ENCODE peak calls at places on chromosome 19, in five cellular contexts. One of them, this sample, is unnamed.

GRCh38 chr19:18562086-18562485 is 4.4 kb downstream of the KXD1 start:
- DNase-seq in GM12891: no peak
- DNase-seq in H1: no peak
- DNase-seq in HepG2: no peak
- DNase-seq in SK-N-SH: no peak
- DNase-seq in this sample: no peak

GRCh38 chr19:10891360-10892108 is 20.2 kb downstream of the CARM1 start:
- DNase-seq in GM12891: no peak
- DNase-seq in H1: no peak
- DNase-seq in HepG2: no peak
- DNase-seq in SK-N-SH: no peak
- DNase-seq in this sample: no peak

GRCh38 chr19:18920400-18920799 is 885 bp downstream of the DDX49 start:
- DNase-seq in GM12891: no peak
- DNase-seq in H1: no peak
- DNase-seq in HepG2: no peak
- DNase-seq in SK-N-SH: no peak
- DNase-seq in this sample: no peak

GRCh38 chr19:55321466-55321865 is 3.7 kb downstream of the TMEM150B start:
- DNase-seq in GM12891: no peak
- DNase-seq in H1: no peak
- DNase-seq in HepG2: no peak
- DNase-seq in SK-N-SH: no peak
- DNase-seq in this sample: no peak

GRCh38 chr19:11203194-11204075 is 6.1 kb upstream of the KANK2 start:
- DNase-seq in GM12891: no peak
- DNase-seq in H1: peak
- DNase-seq in HepG2: peak
- DNase-seq in SK-N-SH: peak
- DNase-seq in this sample: peak

GRCh38 chr19:17580470-17581000 is 25.1 kb downstream of the COLGALT1 start:
- DNase-seq in GM12891: no peak
- DNase-seq in H1: no peak
- DNase-seq in HepG2: no peak
- DNase-seq in SK-N-SH: no peak
- DNase-seq in this sample: no peak

GRCh38 chr19:15673176-15673654 is 328 bp downstream of the CYP4F12 start:
- DNase-seq in GM12891: no peak
- DNase-seq in H1: no peak
- DNase-seq in HepG2: peak
- DNase-seq in SK-N-SH: no peak
- DNase-seq in this sample: no peak

GRCh38 chr19:15038304-15038703 is 11.0 kb upstream of the CASP14 start:
- DNase-seq in GM12891: no peak
- DNase-seq in H1: no peak
- DNase-seq in HepG2: no peak
- DNase-seq in SK-N-SH: no peak
- DNase-seq in this sample: no peak

GRCh38 chr19:31114585-31114984 is 234.7 kb downstream of the TSHZ3 start:
- DNase-seq in GM12891: no peak
- DNase-seq in H1: no peak
- DNase-seq in HepG2: no peak
- DNase-seq in SK-N-SH: no peak
- DNase-seq in this sample: no peak

GRCh38 chr19:9566729-9567128 is 17.6 kb downstream of the ZNF121 start:
- DNase-seq in GM12891: no peak
- DNase-seq in H1: no peak
- DNase-seq in HepG2: no peak
- DNase-seq in SK-N-SH: no peak
- DNase-seq in this sample: peak

GRCh38 chr19:15252398-15253018 is 20.3 kb upstream of the EPHX3 start:
- DNase-seq in GM12891: no peak
- DNase-seq in H1: peak
- DNase-seq in HepG2: no peak
- DNase-seq in SK-N-SH: no peak
- DNase-seq in this sample: no peak

GRCh38 chr19:30376272-30376671 is 4.1 kb downstream of the ZNF536 start:
- DNase-seq in GM12891: no peak
- DNase-seq in H1: peak
- DNase-seq in HepG2: no peak
- DNase-seq in SK-N-SH: no peak
- DNase-seq in this sample: no peak

GRCh38 chr19:35041548-35042055 is at the start of gene HPN:
- DNase-seq in GM12891: no peak
- DNase-seq in H1: peak
- DNase-seq in HepG2: peak
- DNase-seq in SK-N-SH: no peak
- DNase-seq in this sample: no peak

GRCh38 chr19:11152318-11153062 is 3.1 kb downstream of the SPC24 start:
- DNase-seq in GM12891: no peak
- DNase-seq in H1: no peak
- DNase-seq in HepG2: no peak
- DNase-seq in SK-N-SH: no peak
- DNase-seq in this sample: no peak

GRCh38 chr19:40642757-40643325 is 41.7 kb downstream of the LTBP4 start:
- DNase-seq in GM12891: no peak
- DNase-seq in H1: no peak
- DNase-seq in HepG2: no peak
- DNase-seq in SK-N-SH: no peak
- DNase-seq in this sample: no peak

GRCh38 chr19:1465191-1466016 is 13.6 kb downstream of the C19orf25 start:
- DNase-seq in GM12891: no peak
- DNase-seq in H1: peak
- DNase-seq in HepG2: no peak
- DNase-seq in SK-N-SH: no peak
- DNase-seq in this sample: no peak

GRCh38 chr19:19538767-19539166 is 702 bp downstream of the CILP2 start:
- DNase-seq in GM12891: no peak
- DNase-seq in H1: no peak
- DNase-seq in HepG2: no peak
- DNase-seq in SK-N-SH: no peak
- DNase-seq in this sample: no peak

GRCh38 chr19:50565984-50566903 is 2.0 kb downstream of the LRRC4B start:
- DNase-seq in GM12891: no peak
- DNase-seq in H1: peak
- DNase-seq in HepG2: no peak
- DNase-seq in SK-N-SH: no peak
- DNase-seq in this sample: no peak

GRCh38 chr19:13817018-13817614 is 21.9 kb downstream of the ZSWIM4 start:
- DNase-seq in GM12891: no peak
- DNase-seq in H1: peak
- DNase-seq in HepG2: no peak
- DNase-seq in SK-N-SH: no peak
- DNase-seq in this sample: peak

GRCh38 chr19:13619203-13619632 is 112.9 kb upstream of the CACNA1A start:
- DNase-seq in GM12891: no peak
- DNase-seq in H1: no peak
- DNase-seq in HepG2: no peak
- DNase-seq in SK-N-SH: no peak
- DNase-seq in this sample: no peak

GRCh38 chr19:56720281-56720680 is 48.7 kb upstream of the ZNF835 start:
- DNase-seq in GM12891: no peak
- DNase-seq in H1: no peak
- DNase-seq in HepG2: peak
- DNase-seq in SK-N-SH: peak
- DNase-seq in this sample: no peak

GRCh38 chr19:55113570-55114039 is 3.8 kb downstream of the PPP1R12C start:
- DNase-seq in GM12891: no peak
- DNase-seq in H1: peak
- DNase-seq in HepG2: peak
- DNase-seq in SK-N-SH: peak
- DNase-seq in this sample: peak

GRCh38 chr19:50702870-50703829 is 16.5 kb downstream of the SHANK1 start:
- DNase-seq in GM12891: no peak
- DNase-seq in H1: no peak
- DNase-seq in HepG2: no peak
- DNase-seq in SK-N-SH: no peak
- DNase-seq in this sample: no peak

DNA sequence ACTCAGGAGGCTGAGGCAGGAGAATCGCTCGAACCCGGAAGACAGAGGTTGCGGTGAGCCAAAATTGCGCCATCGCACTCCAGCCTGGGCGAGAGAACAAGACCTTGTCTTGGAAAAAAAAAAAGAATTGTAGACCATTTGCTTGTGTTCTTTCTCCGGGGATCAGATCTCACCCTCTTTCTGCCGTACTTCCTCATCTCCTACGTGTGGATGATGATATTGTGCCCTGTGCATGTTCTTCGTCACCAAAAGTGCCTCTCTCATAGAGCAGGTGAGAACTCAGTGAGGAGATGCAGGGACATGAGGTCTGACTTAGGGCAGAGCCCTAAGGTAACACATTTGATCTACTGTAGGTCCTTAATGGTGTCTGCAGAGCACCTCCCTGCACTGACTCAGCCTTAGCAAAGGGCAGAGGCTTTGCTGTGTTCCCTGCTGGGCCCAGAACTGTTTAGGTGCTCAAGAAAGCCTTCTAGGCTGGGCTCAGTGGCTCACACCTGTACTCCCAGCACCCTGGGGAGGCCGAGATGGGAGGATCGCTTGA is 1.3 kb downstream of the APOC2 start:
- DNase-seq in GM12891: no peak
- DNase-seq in H1: no peak
- DNase-seq in HepG2: no peak
- DNase-seq in SK-N-SH: no peak
- DNase-seq in this sample: no peak
- TF ChIP-seq TAF1 in GM12891: no peak
- TF ChIP-seq TAF1 in H1: no peak
- TF ChIP-seq TAF1 in HepG2: no peak
- TF ChIP-seq TAF1 in SK-N-SH: no peak
- TF ChIP-seq TAF1 in this sample: no peak

DNA sequence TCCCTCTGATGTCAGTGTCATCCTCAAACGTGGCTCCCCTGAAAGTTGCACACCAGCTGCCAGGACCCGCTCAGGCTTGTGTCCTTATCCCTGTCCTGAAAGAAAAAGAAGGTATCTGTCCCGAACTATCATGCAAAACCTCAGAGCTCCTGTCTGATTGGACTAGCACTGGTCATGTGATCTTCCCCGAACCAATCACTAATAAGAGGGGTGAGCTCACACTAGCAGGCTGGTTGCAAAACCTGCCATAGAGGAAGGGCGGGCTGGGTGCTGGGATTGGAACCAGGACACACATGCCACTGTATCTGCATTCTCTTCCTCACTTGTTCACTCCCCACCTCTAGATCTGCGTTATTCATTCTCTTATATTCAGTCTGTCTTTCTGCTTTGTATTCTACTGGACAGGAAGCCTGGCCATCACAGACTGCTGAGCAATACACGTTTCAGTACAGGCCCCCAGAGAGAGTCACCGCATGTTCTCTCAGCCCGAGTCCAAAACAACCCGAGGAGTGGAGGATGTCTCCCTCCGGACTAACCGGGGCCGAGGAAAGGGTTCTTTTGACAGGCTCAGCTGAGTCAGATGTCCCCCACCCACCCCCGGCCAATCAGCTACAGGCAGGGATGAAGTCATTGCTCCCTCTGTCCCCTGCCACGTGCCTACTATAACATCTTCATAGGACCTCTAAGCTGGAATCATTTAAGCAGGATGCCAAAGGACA is 97.7 kb downstream of the SIPA1L3 start:
- DNase-seq in GM12891: peak
- DNase-seq in H1: peak
- DNase-seq in HepG2: peak
- DNase-seq in SK-N-SH: peak
- DNase-seq in this sample: peak
- TF ChIP-seq TAF1 in GM12891: peak
- TF ChIP-seq TAF1 in H1: peak
- TF ChIP-seq TAF1 in HepG2: no peak
- TF ChIP-seq TAF1 in SK-N-SH: peak
- TF ChIP-seq TAF1 in this sample: no peak

DNA sequence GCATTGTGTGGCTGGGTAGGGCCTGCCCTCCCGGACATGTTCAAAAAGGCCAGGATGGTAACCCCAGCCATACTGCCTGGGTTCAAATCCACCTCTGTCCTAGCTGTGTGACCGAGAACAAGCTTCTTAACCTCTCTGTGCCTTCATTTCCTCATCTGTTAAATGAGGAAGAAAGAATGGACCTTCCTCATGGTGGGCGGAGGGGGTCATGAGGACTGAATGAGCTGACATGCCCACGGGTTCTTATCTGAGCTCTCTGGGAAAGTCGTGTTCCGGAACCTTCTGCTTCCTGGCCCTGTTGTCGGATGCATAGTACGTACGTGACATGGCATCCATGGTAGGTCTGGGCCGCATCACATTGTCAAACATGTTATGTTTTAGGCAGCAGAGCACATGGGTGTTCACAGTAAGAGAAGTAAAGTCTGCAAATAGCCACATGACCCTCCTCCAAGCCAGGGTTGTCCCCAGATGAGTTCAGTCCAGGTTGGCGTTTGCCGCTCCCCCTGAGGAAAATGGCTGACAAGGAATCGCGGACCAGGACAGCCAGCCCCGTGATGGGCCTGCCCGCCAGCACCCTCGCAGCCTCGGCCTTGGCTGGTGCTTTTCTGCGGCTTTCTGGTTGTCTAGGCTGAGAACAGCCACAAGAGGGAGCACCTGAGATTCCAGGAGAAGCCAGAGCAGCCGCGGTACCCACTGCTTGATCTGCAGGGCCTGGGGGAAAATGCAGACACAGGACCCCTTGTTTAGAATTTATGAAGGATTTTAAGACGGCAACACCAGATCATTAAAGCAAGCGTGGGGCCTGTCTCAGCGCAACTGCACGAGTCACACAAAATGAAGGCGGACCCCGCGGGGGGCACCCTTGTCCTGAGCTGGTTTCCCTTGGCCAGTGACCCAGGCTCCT is 2.4 kb upstream of the NTN5 start:
- DNase-seq in GM12891: peak
- DNase-seq in H1: peak
- DNase-seq in HepG2: peak
- DNase-seq in SK-N-SH: peak
- DNase-seq in this sample: peak
- TF ChIP-seq TAF1 in GM12891: no peak
- TF ChIP-seq TAF1 in H1: no peak
- TF ChIP-seq TAF1 in HepG2: no peak
- TF ChIP-seq TAF1 in SK-N-SH: peak
- TF ChIP-seq TAF1 in this sample: no peak

DNA sequence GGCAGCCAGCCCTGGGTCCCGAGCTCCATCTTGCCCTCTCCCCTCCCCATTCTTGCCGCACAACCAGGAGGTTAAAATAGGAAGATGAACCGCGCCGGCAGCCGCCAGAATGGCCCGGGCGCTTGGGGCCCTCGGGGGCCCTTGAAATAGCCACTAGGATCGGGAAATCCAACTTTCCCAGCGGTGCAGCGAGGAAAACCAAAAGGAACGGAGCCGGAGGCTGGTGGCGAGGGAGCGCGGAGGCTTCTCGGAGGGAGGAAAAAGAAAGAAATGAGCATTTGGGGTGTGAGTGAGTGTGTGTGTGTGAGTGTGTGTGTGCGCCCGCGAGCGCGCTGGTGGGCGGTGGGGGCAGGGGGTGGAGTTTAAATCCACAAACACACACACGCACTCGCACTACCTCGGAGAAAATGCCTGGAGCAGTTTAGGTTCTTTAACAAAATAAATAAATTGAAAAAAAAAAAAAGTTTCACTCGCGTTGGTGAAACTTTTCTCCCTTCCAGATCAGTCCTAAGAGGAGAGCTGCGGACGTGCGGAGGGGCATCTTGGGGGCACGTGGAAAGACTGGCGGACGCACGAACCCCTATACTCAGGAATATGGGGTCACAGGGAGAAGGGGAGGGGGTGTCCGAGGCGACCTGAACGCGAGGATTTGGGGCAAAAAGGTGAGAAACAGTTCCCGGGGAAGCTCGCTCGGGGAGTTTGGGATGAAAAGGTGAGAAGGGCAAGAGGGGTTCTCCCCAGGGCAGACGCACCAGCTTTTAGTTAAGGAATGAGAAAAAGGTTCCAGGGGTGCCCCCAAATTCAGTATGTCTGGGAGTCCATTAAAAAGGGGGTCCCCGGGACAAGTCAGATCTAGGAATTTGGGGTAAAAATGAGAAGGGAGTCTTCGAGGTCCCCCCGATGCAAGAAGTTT is 1.3 kb downstream of the RFX2 start:
- DNase-seq in GM12891: no peak
- DNase-seq in H1: peak
- DNase-seq in HepG2: no peak
- DNase-seq in SK-N-SH: peak
- DNase-seq in this sample: peak
- TF ChIP-seq TAF1 in GM12891: no peak
- TF ChIP-seq TAF1 in H1: no peak
- TF ChIP-seq TAF1 in HepG2: no peak
- TF ChIP-seq TAF1 in SK-N-SH: peak
- TF ChIP-seq TAF1 in this sample: peak

This sample was measured in K562.